ENCODE peak calls at places on chromosomes 4 and X, in five cellular contexts. V, D, H, X and S are unnamed samples.

GRCh38 chr4:165347647-165348569 is 20.4 kb downstream of the MSMO1 start:
- DNase-seq in V (no peak), D (no peak), H (no peak), X (no peak), S (no peak)

GRCh38 chrX:120769576-120770341 is 105.9 kb downstream of the CT47B1 start:
- DNase-seq in V (no peak), D (peak), H (no peak), X (no peak), S (peak)

GRCh38 chr4:76690906-76691275 is 207.1 kb downstream of the SOWAHB start:
- DNase-seq in V (no peak), D (no peak), H (no peak), X (no peak), S (no peak)

GRCh38 chr4:15684498-15684897 is 2.9 kb downstream of the FAM200B start:
- DNase-seq in V (no peak), D (no peak), H (no peak), X (no peak), S (no peak)

GRCh38 chr4:74320559-74321118 is 12.4 kb downstream of the EPGN start:
- DNase-seq in V (peak), D (peak), H (peak), X (peak), S (peak)

GRCh38 chr4:177632481-177632880 is 190.2 kb upstream of the AGA start:
- DNase-seq in V (no peak), D (no peak), H (no peak), X (no peak), S (no peak)

GRCh38 chrX:9072281-9072680 is 38.4 kb upstream of the FAM9B start:
- DNase-seq in V (no peak), D (no peak), H (no peak), X (no peak), S (no peak)

GRCh38 chr4:128521634-128522253 is 234.1 kb upstream of the PGRMC2 start:
- DNase-seq in V (no peak), D (no peak), H (no peak), X (no peak), S (no peak)

GRCh38 chr4:106497271-106497670 is 128.7 kb upstream of the GIMD1 start:
- DNase-seq in V (no peak), D (no peak), H (no peak), X (no peak), S (no peak)

GRCh38 chr4:110012917-110013316 is 100.2 kb downstream of the EGF start:
- DNase-seq in V (no peak), D (no peak), H (no peak), X (no peak), S (no peak)

GRCh38 chr4:165088366-165088765 is 24.3 kb downstream of the TMEM192 start:
- DNase-seq in V (no peak), D (no peak), H (no peak), X (no peak), S (no peak)

GRCh38 chrX:102604327-102604726 is 5.0 kb downstream of the ARMCX5 start:
- DNase-seq in V (no peak), D (no peak), H (no peak), X (no peak), S (no peak)

GRCh38 chr4:971670-972500 is 1.5 kb downstream of the DGKQ start:
- DNase-seq in V (peak), D (no peak), H (no peak), X (no peak), S (no peak)

GRCh38 chrX:101708180-101708579 is 48.5 kb upstream of the ARMCX2 start:
- DNase-seq in V (no peak), D (no peak), H (no peak), X (no peak), S (no peak)

GRCh38 chr4:130545171-130545570 is 1449.2 kb downstream of the C4orf33 start:
- DNase-seq in V (no peak), D (no peak), H (no peak), X (no peak), S (no peak)

GRCh38 chrX:9494806-9495205 is 29.9 kb downstream of the TBL1X start:
- DNase-seq in V (no peak), D (no peak), H (no peak), X (no peak), S (no peak)

GRCh38 chrX:144840616-144841015 is 406.7 kb upstream of the SPANXN1 start:
- DNase-seq in V (no peak), D (no peak), H (no peak), X (no peak), S (no peak)

GRCh38 chr4:112231779-112232713 is at the start of gene AP1AR:
- DNase-seq in V (peak), D (peak), H (no peak), X (peak), S (peak)

DNA sequence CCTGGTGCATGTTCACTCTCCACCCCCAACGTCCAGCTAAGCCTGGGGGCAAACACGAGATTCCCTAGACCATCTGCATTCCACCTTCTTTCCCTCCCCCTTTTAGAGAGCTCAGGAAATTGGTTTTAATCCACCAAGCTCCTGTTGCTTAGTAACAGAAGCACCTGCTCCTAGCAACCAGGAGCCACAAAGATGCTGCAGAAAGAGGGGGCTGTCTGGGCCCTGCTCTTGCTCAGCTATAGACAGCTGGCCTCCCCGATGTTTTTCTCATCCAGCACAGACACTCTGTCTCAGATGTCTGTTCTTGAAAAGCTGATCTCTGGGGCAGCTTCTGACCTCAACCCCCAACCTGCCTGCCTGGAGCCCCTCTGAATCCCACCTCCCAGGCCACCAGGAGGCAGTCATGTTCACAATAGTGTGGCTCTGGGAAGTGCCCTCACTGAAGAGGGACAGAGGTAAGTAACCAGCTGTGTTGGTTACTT is 71.5 kb downstream of the SLC16A2 start:
- DNase-seq in V (no peak), D (peak), H (no peak), X (no peak), S (no peak)
- TF ChIP-seq CTCF in V (no peak), D (peak), H (peak), X (no peak), S (no peak)

DNA sequence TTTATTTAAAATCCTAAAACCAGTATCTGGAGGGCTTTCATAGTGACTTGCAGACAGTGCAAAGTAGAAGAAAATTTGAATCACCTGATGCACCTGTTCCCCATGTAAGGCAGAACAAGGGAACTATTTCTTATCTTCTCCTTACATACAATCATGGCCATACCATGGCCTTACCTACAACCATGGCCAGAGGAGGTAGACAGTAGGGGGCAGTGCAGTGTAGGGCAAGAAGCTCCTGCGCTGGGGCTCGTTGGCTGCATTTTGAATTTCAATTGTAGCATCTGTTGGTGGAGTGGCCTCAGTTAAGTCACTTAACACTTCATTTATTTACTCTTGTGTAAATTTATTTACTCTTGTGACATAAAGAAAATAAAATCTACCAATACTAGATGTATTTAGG is 33.0 kb downstream of the GALNTL6 start:
- DNase-seq in V (no peak), D (peak), H (no peak), X (no peak), S (peak)
- TF ChIP-seq CTCF in V (peak), D (no peak), H (peak), X (peak), S (peak)

GRCh38 chr4:123990310-123990709 is 593.7 kb downstream of the SPRY1 start:
- DNase-seq in V (no peak), D (no peak), H (no peak), X (no peak), S (no peak)
- TF ChIP-seq CTCF in V (no peak), D (no peak), H (no peak), X (no peak), S (no peak)

GRCh38 chrX:42290608-42291007 is 367.3 kb upstream of the CASK start:
- DNase-seq in V (no peak), D (no peak), H (no peak), X (no peak), S (no peak)
- TF ChIP-seq CTCF in V (no peak), D (no peak), H (no peak), X (no peak), S (peak)

GRCh38 chr4:44671636-44672035 is 6.6 kb upstream of the GUF1 start:
- DNase-seq in V (no peak), D (no peak), H (no peak), X (no peak), S (no peak)

GRCh38 chr4:44679060-44679459 is 840 bp downstream of the GUF1 start:
- DNase-seq in V (no peak), D (no peak), H (no peak), X (no peak), S (no peak)

GRCh38 chr4:44670466-44671199 is 7.6 kb upstream of the GUF1 start:
- DNase-seq in V (no peak), D (no peak), H (no peak), X (no peak), S (no peak)

GRCh38 chr4:44678094-44679023 is at the start of gene GUF1:
- DNase-seq in V (peak), D (peak), H (peak), X (peak), S (peak)

DNA sequence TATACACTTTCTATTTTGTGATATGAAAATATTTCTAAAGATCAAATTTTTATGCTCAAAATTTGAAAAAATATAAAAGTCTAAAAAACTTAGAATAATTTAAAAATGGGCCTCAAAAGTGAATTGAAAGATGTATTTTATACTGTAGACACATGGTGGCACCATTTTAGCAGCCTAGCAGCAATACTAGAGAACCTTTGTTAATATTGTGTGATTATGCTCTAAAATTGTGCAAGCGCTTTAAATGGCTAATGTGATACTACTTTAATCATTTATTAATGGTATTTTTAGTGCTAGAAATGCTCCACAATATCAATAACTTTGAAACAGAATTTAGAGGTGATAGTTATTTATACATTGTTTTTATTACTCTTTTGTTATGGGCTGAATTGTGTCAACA is 3.7 kb upstream of the GUF1 start:
- DNase-seq in V (no peak), D (no peak), H (no peak), X (no peak), S (no peak)
- TF ChIP-seq CTCF in V (no peak), D (peak), H (peak), X (no peak), S (no peak)